ENCODE peak calls at places on chromosome 18, in ten cellular contexts. D is upper lobe of right lung; X is IMR-90; S is CD4-positive, alpha-beta T cell; P is transverse colon; K is fibroblast of pulmonary artery; A is neural crest cell; C is adrenal gland; E is HCT116; Q is GM12865. T is an unnamed sample.

GRCh38 chr18:57925706-57926105 is 118.3 kb upstream of the NEDD4L start:
- DNase-seq in D (no peak), X (peak), S (no peak), P (no peak), K (peak), A (no peak), C (no peak), E (no peak), Q (no peak), T (no peak)

GRCh38 chr18:75128051-75128605 is 80.8 kb downstream of the PTGR3 start:
- DNase-seq in D (peak), X (no peak), S (no peak), P (no peak), K (no peak), A (no peak), C (no peak), E (no peak), Q (no peak), T (no peak)

GRCh38 chr18:3842844-3843243 is 392.9 kb downstream of the TGIF1 start:
- DNase-seq in D (no peak), X (no peak), S (no peak), P (no peak), K (no peak), A (no peak), C (no peak), E (no peak), Q (no peak), T (no peak)

GRCh38 chr18:34631567-34631966 is 78.5 kb upstream of the DTNA start:
- DNase-seq in D (no peak), X (no peak), S (no peak), P (no peak), K (no peak), A (no peak), C (no peak), E (no peak), Q (no peak), T (no peak)

GRCh38 chr18:13930964-13931363 is 15.6 kb upstream of the MC2R start:
- DNase-seq in D (no peak), X (no peak), S (no peak), P (no peak), K (no peak), A (no peak), C (no peak), E (no peak), Q (no peak), T (no peak)

GRCh38 chr18:6022840-6023239 is 127.5 kb upstream of the TMEM200C start:
- DNase-seq in D (no peak), X (peak), S (no peak), P (no peak), K (no peak), A (no peak), C (no peak), E (no peak), Q (no peak), T (no peak)

GRCh38 chr18:27695054-27695453 is 481.9 kb downstream of the CDH2 start:
- DNase-seq in D (no peak), X (no peak), S (no peak), P (no peak), K (no peak), A (no peak), C (no peak), E (no peak), Q (no peak), T (no peak)

GRCh38 chr18:62485684-62486083 is 37.1 kb upstream of the ZCCHC2 start:
- DNase-seq in D (no peak), X (peak), S (no peak), P (no peak), K (peak), A (no peak), C (peak), E (peak), Q (no peak), T (no peak)

GRCh38 chr18:43627833-43628370 is 350.6 kb upstream of the SYT4 start:
- DNase-seq in D (no peak), X (no peak), S (no peak), P (no peak), K (no peak), A (no peak), C (no peak), E (no peak), Q (no peak), T (no peak)

GRCh38 chr18:48803518-48803917 is 147.2 kb downstream of the SMAD7 start:
- DNase-seq in D (peak), X (no peak), S (no peak), P (peak), K (no peak), A (no peak), C (peak), E (no peak), Q (no peak), T (peak)

GRCh38 chr18:79630266-79631095 is 49.1 kb upstream of the CTDP1 start:
- DNase-seq in D (peak), X (no peak), S (no peak), P (no peak), K (no peak), A (no peak), C (no peak), E (no peak), Q (no peak), T (no peak)

GRCh38 chr18:13889661-13890060 is 25.7 kb downstream of the MC2R start:
- DNase-seq in D (no peak), X (no peak), S (no peak), P (no peak), K (no peak), A (no peak), C (no peak), E (no peak), Q (no peak), T (no peak)

GRCh38 chr18:63267990-63268721 is 51.4 kb downstream of the BCL2 start:
- DNase-seq in D (no peak), X (no peak), S (no peak), P (no peak), K (no peak), A (no peak), C (no peak), E (no peak), Q (peak), T (no peak)

GRCh38 chr18:36158261-36158867 is 28.7 kb downstream of the ELP2 start:
- DNase-seq in D (no peak), X (peak), S (no peak), P (no peak), K (peak), A (no peak), C (no peak), E (no peak), Q (no peak), T (no peak)

GRCh38 chr18:35939166-35939565 is 33.3 kb upstream of the RMP24 start:
- DNase-seq in D (no peak), X (no peak), S (no peak), P (no peak), K (peak), A (no peak), C (no peak), E (no peak), Q (no peak), T (no peak)

GRCh38 chr18:6561029-6561861 is 146.5 kb upstream of the L3MBTL4 start:
- DNase-seq in D (peak), X (peak), S (no peak), P (peak), K (peak), A (no peak), C (peak), E (no peak), Q (no peak), T (no peak)

GRCh38 chr18:46155652-46156051 is 51.5 kb downstream of the HAUS1 start:
- DNase-seq in D (no peak), X (peak), S (peak), P (no peak), K (peak), A (no peak), C (no peak), E (no peak), Q (peak), T (no peak)

GRCh38 chr18:24831871-24832665 is 371.6 kb downstream of the HRH4 start:
- DNase-seq in D (no peak), X (no peak), S (no peak), P (no peak), K (no peak), A (no peak), C (no peak), E (no peak), Q (no peak), T (no peak)

GRCh38 chr18:57220485-57220884 is 73.6 kb downstream of the BOD1L2 start:
- DNase-seq in D (no peak), X (no peak), S (no peak), P (no peak), K (no peak), A (no peak), C (no peak), E (no peak), Q (no peak), T (no peak)

GRCh38 chr18:46727177-46727576 is 29.7 kb downstream of the ST8SIA5 start:
- DNase-seq in D (no peak), X (no peak), S (no peak), P (no peak), K (no peak), A (no peak), C (no peak), E (no peak), Q (no peak), T (no peak)

GRCh38 chr18:57802166-57802868 is 798 bp downstream of the ATP8B1 start:
- DNase-seq in D (no peak), X (no peak), S (no peak), P (no peak), K (no peak), A (no peak), C (no peak), E (no peak), Q (no peak), T (no peak)

GRCh38 chr18:70781860-70782453 is 493.1 kb downstream of the SOCS6 start:
- DNase-seq in D (no peak), X (peak), S (peak), P (peak), K (peak), A (peak), C (peak), E (peak), Q (peak), T (no peak)

GRCh38 chr18:37668971-37669747 is 103.6 kb upstream of the CELF4 start:
- DNase-seq in D (no peak), X (no peak), S (no peak), P (no peak), K (peak), A (peak), C (no peak), E (no peak), Q (no peak), T (no peak)

GRCh38 chr18:10297079-10297478 is 157.4 kb upstream of the APCDD1 start:
- DNase-seq in D (no peak), X (no peak), S (no peak), P (no peak), K (no peak), A (no peak), C (no peak), E (no peak), Q (no peak), T (no peak)

GRCh38 chr18:712401-713134 is at the start of gene ENOSF1:
- DNase-seq in D (peak), X (peak), S (peak), P (peak), K (peak), A (peak), C (peak), E (peak), Q (peak), T (no peak)

GRCh38 chr18:35817604-35818352 is 154.7 kb upstream of the RMP24 start:
- DNase-seq in D (no peak), X (no peak), S (no peak), P (no peak), K (no peak), A (no peak), C (no peak), E (no peak), Q (no peak), T (no peak)

GRCh38 chr18:59691046-59691395 is 6.2 kb downstream of the CCBE1 start:
- DNase-seq in D (no peak), X (peak), S (no peak), P (no peak), K (peak), A (no peak), C (no peak), E (no peak), Q (no peak), T (no peak)

GRCh38 chr18:58208207-58208944 is 164.3 kb downstream of the NEDD4L start:
- DNase-seq in D (no peak), X (peak), S (no peak), P (no peak), K (no peak), A (no peak), C (no peak), E (no peak), Q (no peak), T (no peak)

GRCh38 chr18:32618501-32618985 is 147.9 kb upstream of the GAREM1 start:
- DNase-seq in D (no peak), X (no peak), S (no peak), P (no peak), K (no peak), A (no peak), C (no peak), E (no peak), Q (no peak), T (no peak)

GRCh38 chr18:62338446-62339105 is 13.5 kb downstream of the TNFRSF11A start:
- DNase-seq in D (no peak), X (no peak), S (no peak), P (no peak), K (no peak), A (no peak), C (no peak), E (no peak), Q (no peak), T (no peak)

GRCh38 chr18:31291688-31292087 is 26.3 kb upstream of the DSG1 start:
- DNase-seq in D (no peak), X (no peak), S (no peak), P (no peak), K (no peak), A (no peak), C (no peak), E (no peak), Q (no peak), T (no peak)

GRCh38 chr18:44423826-44424225 is 256.9 kb upstream of the SETBP1 start:
- DNase-seq in D (no peak), X (no peak), S (no peak), P (no peak), K (no peak), A (no peak), C (no peak), E (no peak), Q (no peak), T (no peak)

GRCh38 chr18:50158866-50159653 is 35.9 kb downstream of the MYO5B start:
- DNase-seq in D (no peak), X (no peak), S (no peak), P (peak), K (no peak), A (no peak), C (no peak), E (no peak), Q (no peak), T (no peak)

GRCh38 chr18:40851014-40851429 is 1104.0 kb upstream of the PIK3C3 start:
- DNase-seq in D (no peak), X (peak), S (no peak), P (no peak), K (peak), A (no peak), C (no peak), E (no peak), Q (no peak), T (no peak)

GRCh38 chr18:7568426-7568825 is 1.3 kb downstream of the PTPRM start:
- DNase-seq in D (peak), X (peak), S (no peak), P (peak), K (no peak), A (peak), C (peak), E (no peak), Q (no peak), T (peak)
- TF ChIP-seq CTCF in D (peak), X (no peak), S (no peak), P (no peak), K (no peak), A (peak), C (no peak), E (no peak), Q (no peak), T (peak)

DNA sequence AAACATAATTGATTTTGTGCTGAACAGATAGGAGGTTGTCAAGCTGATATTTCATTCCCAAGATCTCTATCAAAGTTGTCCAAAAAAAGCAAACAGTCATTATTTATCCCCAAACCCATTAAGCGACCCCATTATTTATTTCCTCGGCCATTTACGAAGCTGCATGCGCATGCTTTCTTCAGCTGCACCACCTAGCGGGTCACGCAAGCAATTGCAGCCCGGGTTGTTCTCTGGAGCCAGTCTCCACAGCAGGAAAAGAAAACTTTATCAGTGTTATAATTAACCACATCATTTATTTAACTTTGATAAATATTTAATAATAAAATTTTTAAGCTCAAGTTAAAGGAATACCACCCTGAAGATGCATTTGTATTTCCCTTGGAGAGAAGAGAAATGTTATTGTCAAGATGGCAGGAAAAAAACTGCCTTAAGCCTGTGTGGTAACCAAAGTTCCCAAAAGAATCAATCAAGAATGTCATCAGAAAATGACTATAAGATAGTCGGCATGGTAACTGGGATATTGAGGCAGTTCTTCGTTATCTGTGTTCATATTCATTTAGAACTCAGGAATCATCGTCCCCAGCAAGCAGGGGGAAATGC is 304.7 kb downstream of the FBXO15 start:
- DNase-seq in D (no peak), X (peak), S (no peak), P (peak), K (peak), A (peak), C (peak), E (peak), Q (peak), T (no peak)
- TF ChIP-seq CTCF in D (peak), X (peak), S (peak), P (peak), K (no peak), A (peak), C (peak), E (peak), Q (peak), T (peak)

DNA sequence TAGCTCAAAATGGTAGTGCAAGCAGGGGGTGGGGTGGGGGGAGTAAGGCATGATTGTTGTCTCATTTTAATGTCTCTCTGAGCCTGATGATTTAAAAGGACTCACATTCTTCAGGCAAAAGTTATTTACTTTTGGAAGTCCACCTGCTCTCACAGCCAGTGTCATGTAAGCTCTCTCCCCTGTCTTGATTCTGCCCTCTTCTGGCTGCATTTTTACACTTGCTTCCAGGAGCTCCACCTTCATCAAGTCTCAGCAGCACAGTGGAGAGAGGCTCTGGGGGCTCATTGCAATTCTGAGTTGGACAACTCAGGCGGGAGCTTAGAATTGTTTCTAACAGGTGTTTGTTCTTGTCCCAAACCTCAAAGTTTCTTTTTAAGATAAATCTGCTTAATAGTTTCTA is 39.2 kb downstream of the GNAL start:
- DNase-seq in D (no peak), X (no peak), S (no peak), P (no peak), K (peak), A (no peak), C (no peak), E (peak), Q (peak), T (no peak)
- TF ChIP-seq CTCF in D (no peak), X (no peak), S (no peak), P (no peak), K (peak), A (peak), C (no peak), E (peak), Q (no peak), T (peak)

GRCh38 chr18:23095463-23095862 is 39.8 kb upstream of the CABLES1 start:
- DNase-seq in D (no peak), X (no peak), S (no peak), P (no peak), K (no peak), A (no peak), C (no peak), E (no peak), Q (no peak), T (no peak)
- TF ChIP-seq CTCF in D (no peak), X (no peak), S (no peak), P (no peak), K (peak), A (no peak), C (no peak), E (peak), Q (peak), T (peak)

DNA sequence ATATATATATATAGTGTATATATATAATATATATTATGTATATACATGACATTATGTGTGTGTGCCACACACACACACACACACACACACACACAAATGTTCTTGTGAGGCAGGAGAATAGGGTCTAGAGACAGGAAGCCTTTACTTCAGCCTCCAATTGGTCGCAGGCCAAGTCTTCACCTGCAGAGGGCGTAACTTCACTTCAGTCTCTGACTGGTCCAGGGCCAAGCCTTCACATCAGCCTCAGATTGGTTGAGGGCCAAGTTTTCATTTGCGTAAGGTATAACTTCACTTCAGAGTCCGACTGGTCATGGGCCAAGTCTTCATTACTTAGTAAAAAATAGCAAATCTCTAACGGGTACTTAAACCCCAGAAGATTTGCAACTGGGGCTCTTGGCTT is 13.2 kb upstream of the SS18 start:
- DNase-seq in D (peak), X (no peak), S (peak), P (peak), K (no peak), A (peak), C (no peak), E (peak), Q (peak), T (no peak)
- TF ChIP-seq CTCF in D (no peak), X (no peak), S (no peak), P (no peak), K (no peak), A (peak), C (no peak), E (peak), Q (peak), T (peak)

GRCh38 chr18:8706981-8707940 is 1.9 kb downstream of the MTCL1 start:
- DNase-seq in D (peak), X (peak), S (no peak), P (no peak), K (peak), A (peak), C (no peak), E (no peak), Q (no peak), T (no peak)
- TF ChIP-seq CTCF in D (no peak), X (no peak), S (peak), P (peak), K (no peak), A (peak), C (no peak), E (peak), Q (no peak), T (peak)

GRCh38 chr18:65567372-65567771 is 183.4 kb upstream of the CDH7 start:
- DNase-seq in D (no peak), X (no peak), S (no peak), P (no peak), K (peak), A (no peak), C (no peak), E (no peak), Q (no peak), T (no peak)
- TF ChIP-seq CTCF in D (peak), X (no peak), S (no peak), P (no peak), K (no peak), A (peak), C (no peak), E (no peak), Q (no peak), T (peak)

DNA sequence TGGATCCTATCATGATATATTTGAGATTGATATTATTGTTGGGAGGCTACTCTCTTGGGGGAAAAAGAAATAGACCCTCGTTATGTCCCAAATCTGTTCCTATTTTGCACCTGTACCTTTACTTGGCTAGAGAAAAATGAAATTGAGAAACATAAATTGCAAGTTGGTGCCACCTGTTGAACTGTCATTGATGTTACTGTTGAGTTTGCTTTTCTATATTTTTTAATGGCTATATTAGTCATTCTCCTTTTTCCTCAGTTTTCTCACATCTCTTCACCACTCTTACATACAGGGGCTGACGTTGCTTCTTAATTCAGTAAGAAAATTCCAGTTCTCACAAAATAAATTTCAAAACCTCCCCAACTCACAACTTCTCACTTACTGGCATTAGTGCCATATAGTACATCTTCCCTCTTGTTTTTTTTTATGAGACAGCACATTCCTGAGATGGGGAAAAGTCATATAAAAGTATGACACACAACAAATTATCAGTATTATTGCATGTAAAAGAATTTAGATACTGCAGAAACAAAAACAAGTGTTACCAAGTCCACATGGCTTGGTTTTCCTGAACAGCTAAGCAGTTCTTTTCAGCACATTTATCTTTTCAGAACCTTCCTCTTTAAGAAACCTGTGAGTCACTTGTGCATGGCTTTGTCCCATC is 348.3 kb upstream of the DSEL start:
- DNase-seq in D (no peak), X (peak), S (no peak), P (no peak), K (peak), A (no peak), C (no peak), E (no peak), Q (no peak), T (no peak)
- TF ChIP-seq CTCF in D (no peak), X (no peak), S (no peak), P (no peak), K (no peak), A (no peak), C (no peak), E (no peak), Q (no peak), T (peak)

T was measured in chondrocyte.